ENCODE peak calls at places on chromosome 1, in ten cellular contexts. L, B, U, V, G, F, O, H, I and J are unnamed samples.
A peak's percentile ranks its signal among the peaks of the same experiment; 100 is the strongest.

GRCh38 chr1:163071381-163072255 is 2.5 kb downstream of the RGS4 start:
- DNase-seq in L (peak; percentile 41), B (peak; percentile 87), U (peak; percentile 86), V (peak; percentile 45), G (peak; percentile 18), F (peak; percentile 76), O (peak; percentile 75), H (peak; percentile 82), I (peak; percentile 91), J (peak; percentile 41)

GRCh38 chr1:35660581-35661473 is 19.5 kb upstream of the PSMB2 start:
- DNase-seq in L (no peak), B (no peak), U (peak; percentile 68), V (peak; percentile 78), G (no peak), F (peak; percentile 25), O (no peak), H (peak; percentile 89), I (peak; percentile 83), J (no peak)

GRCh38 chr1:205003358-205004145 is 39.5 kb upstream of the CNTN2 start:
- DNase-seq in L (no peak), B (no peak), U (no peak), V (no peak), G (no peak), F (no peak), O (no peak), H (peak; percentile 32), I (no peak), J (no peak)

GRCh38 chr1:187839873-187840272 is 1011.1 kb downstream of the PLA2G4A start:
- DNase-seq in L (no peak), B (peak; percentile 49), U (no peak), V (no peak), G (no peak), F (no peak), O (no peak), H (no peak), I (no peak), J (no peak)

GRCh38 chr1:93447481-93448291 is at the start of gene FNBP1L:
- DNase-seq in L (peak; percentile 87), B (peak; percentile 73), U (peak; percentile 59), V (peak; percentile 80), G (peak; percentile 85), F (peak; percentile 90), O (peak; percentile 73), H (peak; percentile 95), I (peak; percentile 78), J (peak; percentile 87)

GRCh38 chr1:19081218-19081893 is 124.9 kb upstream of the IFFO2 start:
- DNase-seq in L (peak; percentile 64), B (no peak), U (peak; percentile 69), V (no peak), G (no peak), F (peak; percentile 74), O (peak; percentile 72), H (no peak), I (peak; percentile 72), J (peak; percentile 77)

GRCh38 chr1:218249757-218250156 is 35.3 kb upstream of the RRP15 start:
- DNase-seq in L (no peak), B (no peak), U (no peak), V (no peak), G (no peak), F (no peak), O (no peak), H (no peak), I (no peak), J (no peak)

GRCh38 chr1:161080391-161081150 is 8.8 kb downstream of the NECTIN4 start:
- DNase-seq in L (no peak), B (peak; percentile 72), U (peak; percentile 15), V (no peak), G (no peak), F (peak; percentile 70), O (no peak), H (no peak), I (peak; percentile 29), J (no peak)

GRCh38 chr1:9128161-9128519 is 762 bp downstream of the GPR157 start:
- DNase-seq in L (peak; percentile 66), B (peak; percentile 34), U (no peak), V (no peak), G (peak; percentile 38), F (peak; percentile 89), O (peak; percentile 68), H (peak; percentile 35), I (no peak), J (peak; percentile 60)

GRCh38 chr1:207077470-207078377 is 10.9 kb upstream of the C4BPB start:
- DNase-seq in L (no peak), B (peak; percentile 75), U (peak; percentile 83), V (peak; percentile 62), G (peak; percentile 51), F (peak; percentile 61), O (no peak), H (peak; percentile 74), I (peak; percentile 89), J (peak; percentile 89)

GRCh38 chr1:156666862-156667609 is 10.2 kb downstream of the NES start:
- DNase-seq in L (no peak), B (no peak), U (no peak), V (no peak), G (no peak), F (peak; percentile 69), O (no peak), H (no peak), I (no peak), J (no peak)

GRCh38 chr1:156664046-156664948 is 12.9 kb downstream of the NES start:
- DNase-seq in L (no peak), B (no peak), U (peak; percentile 47), V (no peak), G (no peak), F (peak; percentile 79), O (no peak), H (peak; percentile 64), I (no peak), J (no peak)

GRCh38 chr1:156667610-156667967 is 9.6 kb downstream of the NES start:
- DNase-seq in L (peak; percentile 84), B (no peak), U (peak; percentile 51), V (no peak), G (no peak), F (peak; percentile 19), O (no peak), H (no peak), I (peak; percentile 50), J (no peak)

GRCh38 chr1:156664949-156665411 is 12.2 kb downstream of the NES start:
- DNase-seq in L (peak; percentile 91), B (no peak), U (peak; percentile 57), V (no peak), G (no peak), F (peak; percentile 84), O (peak; percentile 76), H (peak; percentile 49), I (no peak), J (peak; percentile 47)

DNA sequence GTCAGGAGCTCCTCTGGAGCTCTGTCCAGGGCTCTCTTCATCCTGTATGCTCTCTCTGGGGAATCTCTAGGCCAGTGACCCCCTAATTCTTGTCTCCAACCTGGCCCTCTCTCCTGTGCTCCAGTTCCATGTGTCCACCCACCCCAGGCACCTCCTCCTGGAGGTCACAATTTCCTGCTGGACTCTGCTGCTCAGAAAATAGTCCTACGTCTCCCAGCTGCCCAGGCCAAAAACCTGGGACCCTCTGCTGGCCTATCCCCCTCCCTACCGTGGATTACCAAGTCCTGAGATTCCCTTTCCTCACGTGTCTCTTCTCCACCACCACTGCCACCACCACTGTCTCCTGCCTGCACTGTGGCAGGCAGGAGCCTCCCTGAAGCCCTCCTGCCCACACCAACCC is 11.7 kb downstream of the NES start:
- DNase-seq in L (no peak), B (no peak), U (no peak), V (no peak), G (no peak), F (no peak), O (no peak), H (no peak), I (no peak), J (no peak)
- H3K4me3 ChIP-seq in L (no peak overlapping the region), B (no peak overlapping the region), U (no peak overlapping the region), V (no peak overlapping the region), G (no peak overlapping the region), F (no peak overlapping the region), O (no peak overlapping the region), H (no peak overlapping the region), I (no peak overlapping the region), J (no peak overlapping the region)

GRCh38 chr1:81594211-81594610 is 206.5 kb upstream of the ADGRL2 start:
- DNase-seq in L (no peak), B (no peak), U (no peak), V (no peak), G (no peak), F (no peak), O (no peak), H (no peak), I (no peak), J (no peak)

GRCh38 chr1:81590171-81590570 is 210.6 kb upstream of the ADGRL2 start:
- DNase-seq in L (no peak), B (no peak), U (peak; percentile 33), V (no peak), G (no peak), F (no peak), O (no peak), H (no peak), I (no peak), J (no peak)

GRCh38 chr1:81588149-81588548 is 212.6 kb upstream of the ADGRL2 start:
- DNase-seq in L (no peak), B (no peak), U (no peak), V (no peak), G (no peak), F (no peak), O (no peak), H (no peak), I (no peak), J (no peak)

GRCh38 chr1:81596341-81596740 is 204.4 kb upstream of the ADGRL2 start:
- DNase-seq in L (no peak), B (no peak), U (no peak), V (no peak), G (no peak), F (no peak), O (no peak), H (no peak), I (no peak), J (no peak)

GRCh38 chr1:81592263-81592662 is 208.5 kb upstream of the ADGRL2 start:
- DNase-seq in L (no peak), B (no peak), U (peak; percentile 48), V (no peak), G (no peak), F (no peak), O (no peak), H (no peak), I (no peak), J (no peak)
- H3K27ac ChIP-seq in L (no peak overlapping the region), B (no peak overlapping the region), U (no peak overlapping the region), V (no peak overlapping the region), G (no peak overlapping the region), F (no peak overlapping the region), O (no peak overlapping the region), H (no peak overlapping the region), I (no peak overlapping the region), J (no peak overlapping the region)

DNA sequence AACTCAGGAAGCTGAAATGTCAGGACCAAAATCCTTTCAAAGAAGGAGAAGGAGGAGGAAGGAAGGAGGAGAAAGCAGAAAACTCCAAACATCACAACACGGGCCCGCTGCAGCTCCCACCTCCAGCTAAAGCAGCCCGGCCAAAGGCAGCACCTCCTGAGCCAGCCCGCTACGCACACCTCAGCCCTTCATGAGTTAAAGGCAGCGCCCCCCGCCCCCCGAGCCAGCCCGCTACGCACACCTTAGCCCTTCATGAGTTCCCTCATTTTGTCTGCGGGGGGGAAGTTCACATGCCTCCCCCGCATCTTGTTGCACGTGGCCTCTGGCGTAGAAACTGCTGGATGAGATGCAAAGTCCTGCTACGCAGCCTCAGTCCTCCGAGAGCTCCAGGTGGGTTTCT is 90.7 kb upstream of the ARHGEF16 start:
- DNase-seq in L (no peak), B (no peak), U (no peak), V (no peak), G (no peak), F (no peak), O (no peak), H (no peak), I (no peak), J (no peak)
- H3K4me1 ChIP-seq in L (peaks cover 4% of the 10 kb centered on the region), B (no peaks in the 10 kb centered on the region), U (no peaks in the 10 kb centered on the region), V (no peaks in the 10 kb centered on the region), G (no peaks in the 10 kb centered on the region), F (peaks cover 28% of the 10 kb centered on the region), O (peaks cover 6% of the 10 kb centered on the region), H (no peaks in the 10 kb centered on the region), I (peaks cover 56% of the 10 kb centered on the region), J (peaks cover 5% of the 10 kb centered on the region)

GRCh38 chr1:41623736-41624135 is 139.3 kb upstream of the EDN2 start:
- DNase-seq in L (no peak), B (no peak), U (no peak), V (no peak), G (no peak), F (no peak), O (no peak), H (no peak), I (no peak), J (no peak)
- H3K4me3 ChIP-seq in L (no peak overlapping the region), B (no peak overlapping the region), U (no peak overlapping the region), V (no peak overlapping the region), G (no peak overlapping the region), F (no peak overlapping the region), O (no peak overlapping the region), H (no peak overlapping the region), I (no peak overlapping the region), J (no peak overlapping the region)